ENCODE peak calls at places on chromosomes 3 and 15, in four cellular contexts. W is iPS-NIHi11, Z is T1000, I is astrocyte of the spinal cord. A is an unnamed sample.

GRCh38 chr15:68051907-68052306 is 2.2 kb upstream of the PIAS1 start:
- DNase-seq in W (no peak), I (no peak), Z (no peak), A (no peak)

GRCh38 chr3:141764041-141764440 is 833 bp downstream of the GRK7 start:
- DNase-seq in Z (no peak), W (no peak), I (no peak), A (no peak)

GRCh38 chr15:25990245-25990644 is 127.1 kb upstream of the ATP10A start:
- DNase-seq in W (no peak), I (no peak), Z (no peak), A (no peak)

GRCh38 chr3:55169608-55170010 is 241.8 kb upstream of the LRTM1 start:
- DNase-seq in I (peak), Z (peak), W (no peak), A (no peak)

GRCh38 chr3:79005084-79005483 is 762.7 kb downstream of the ROBO1 start:
- DNase-seq in W (no peak), Z (peak), I (peak), A (no peak)

GRCh38 chr3:48276856-48277641 is 36.1 kb downstream of the ZNF589 start:
- DNase-seq in Z (no peak), W (no peak), I (no peak), A (no peak)

GRCh38 chr3:4988815-4989648 is 9.8 kb downstream of the BHLHE40 start:
- DNase-seq in W (no peak), Z (no peak), I (no peak), A (no peak)

GRCh38 chr15:82139823-82140268 is 94.0 kb upstream of the MEX3B start:
- DNase-seq in Z (no peak), W (peak), I (peak), A (no peak)

GRCh38 chr3:183447206-183448001 is 19.0 kb upstream of the MCF2L2 start:
- DNase-seq in I (peak), Z (peak), W (peak), A (peak)

GRCh38 chr15:68447976-68448755 is 16.2 kb upstream of the ITGA11 start:
- DNase-seq in W (no peak), Z (no peak), I (no peak), A (no peak)

GRCh38 chr15:91338763-91339162 is 238.7 kb downstream of the SV2B start:
- DNase-seq in Z (no peak), I (peak), W (peak), A (peak)

GRCh38 chr15:44836094-44836493 is 99.8 kb downstream of the TRIM69 start:
- DNase-seq in W (no peak), I (no peak), Z (no peak), A (no peak)

A was measured in H9.